ENCODE peak calls at places on chromosomes 4 and X, in nine cellular contexts. L is GM03348; O is NCI-H1092 treated with DMSO at 0.1 percent for 48 hours; S is PC-3; F is tibial artery; I is NT2/D1; G is neural progenitor cell; E is NCI-H460; D is CD8-positive, alpha-beta memory T cell. K is an unnamed sample.

GRCh38 chr4:119678761-119679160 is 50.2 kb upstream of the PDE5A start:
- DNase-seq in I (no peak), F (no peak), E (no peak), O (no peak), S (peak), D (no peak), G (no peak), L (peak), K (no peak)

GRCh38 chr4:73870778-73871177 is 1.6 kb downstream of the CXCL1 start:
- DNase-seq in I (no peak), F (no peak), G (no peak), S (peak), L (no peak), E (no peak), O (no peak), D (no peak), K (no peak)

GRCh38 chr4:14528921-14529320 is 473.4 kb upstream of the CPEB2 start:
- DNase-seq in D (no peak), F (no peak), I (no peak), G (no peak), E (no peak), L (no peak), O (no peak), S (no peak), K (no peak)

GRCh38 chrX:45803383-45803921 is 602.8 kb upstream of the DIPK2B start:
- DNase-seq in F (no peak), L (peak), D (no peak), S (peak), O (no peak), I (no peak), G (no peak), E (no peak), K (no peak)

GRCh38 chr4:72797486-72797885 is 228.5 kb upstream of the ADAMTS3 start:
- DNase-seq in S (no peak), E (no peak), L (no peak), O (no peak), G (no peak), F (no peak), D (no peak), I (no peak), K (no peak)

GRCh38 chr4:78954048-78954666 is 14.9 kb upstream of the PAQR3 start:
- DNase-seq in G (peak), I (no peak), O (peak), S (peak), L (no peak), F (no peak), D (no peak), E (no peak), K (no peak)

GRCh38 chr4:17613761-17614415 is 553 bp upstream of the MED28 start:
- DNase-seq in S (peak), F (peak), I (peak), D (peak), L (peak), E (no peak), G (peak), O (no peak), K (peak)

GRCh38 chrX:71082253-71082652 is 13.4 kb upstream of the FOXO4 start:
- DNase-seq in I (no peak), F (no peak), G (no peak), L (no peak), O (no peak), S (no peak), E (no peak), D (no peak), K (no peak)

GRCh38 chr4:139367421-139368090 is 65.3 kb upstream of the NDUFC1 start:
- DNase-seq in L (peak), S (peak), O (no peak), E (no peak), D (no peak), F (no peak), G (no peak), I (no peak), K (no peak)

GRCh38 chrX:118254611-118255010 is 91.3 kb upstream of the WDR44 start:
- DNase-seq in S (peak), O (peak), L (peak), E (peak), F (peak), I (peak), D (no peak), G (peak), K (peak)

GRCh38 chrX:153642313-153642654 is 4.7 kb upstream of the DUSP9 start:
- DNase-seq in I (no peak), L (no peak), S (no peak), E (no peak), D (no peak), F (no peak), G (peak), O (no peak), K (no peak)

GRCh38 chrX:41590641-41591040 is 98.1 kb upstream of the GPR34 start:
- DNase-seq in G (no peak), F (no peak), S (no peak), D (no peak), E (no peak), I (no peak), L (no peak), O (no peak), K (no peak)

GRCh38 chrX:47146936-47147859 is 2.2 kb downstream of the RBM10 start:
- DNase-seq in G (no peak), L (no peak), O (no peak), F (no peak), D (no peak), I (no peak), S (no peak), E (no peak), K (no peak)

GRCh38 chrX:137212078-137212632 is 178.4 kb upstream of the GPR101 start:
- DNase-seq in D (no peak), I (peak), L (no peak), E (no peak), S (peak), G (no peak), O (no peak), F (no peak), K (no peak)

GRCh38 chr4:151100517-151100916 is 1.1 kb downstream of the RPS3A start:
- DNase-seq in E (no peak), S (no peak), D (no peak), O (no peak), I (no peak), F (no peak), G (no peak), L (no peak), K (no peak)

GRCh38 chr4:77065382-77065781 is 10.4 kb downstream of the CCNI start:
- DNase-seq in E (no peak), O (no peak), L (no peak), I (no peak), S (no peak), G (no peak), F (no peak), D (no peak), K (no peak)

GRCh38 chrX:50448565-50448964 is 22.1 kb downstream of the DGKK start:
- DNase-seq in E (no peak), G (no peak), I (no peak), F (no peak), S (peak), O (no peak), D (no peak), L (no peak), K (no peak)

GRCh38 chrX:119755981-119756533 is 2.3 kb upstream of the SOWAHD start:
- DNase-seq in S (no peak), E (no peak), O (no peak), F (no peak), D (peak), I (no peak), L (no peak), G (no peak), K (no peak)

GRCh38 chrX:13694359-13694758 is 5.4 kb downstream of the RAB9A start:
- DNase-seq in F (no peak), S (no peak), I (no peak), D (no peak), L (no peak), G (no peak), E (no peak), O (no peak), K (no peak)

GRCh38 chrX:19377799-19378198 is 34.1 kb downstream of the PDHA1 start:
- DNase-seq in D (no peak), S (no peak), E (no peak), I (no peak), L (no peak), O (no peak), F (no peak), G (no peak), K (no peak)

K was measured in dermis microvascular lymphatic vessel endothelial cell.